ENCODE peak calls at places on chromosomes 5 and 9, in six cellular contexts. Y, P, D, S, A and C are unnamed samples.

GRCh38 chr5:16776611-16777251 is 159.4 kb downstream of the MYO10 start:
- DNase-seq in Y (peak; percentile 22), P (no peak), D (peak; percentile 65), S (no peak), A (no peak), C (no peak)

GRCh38 chr9:72952914-72953313 is at the start of gene ALDH1A1:
- DNase-seq in Y (no peak), P (no peak), D (no peak), S (no peak), A (no peak), C (no peak)

GRCh38 chr5:144004751-144005150 is 165.7 kb downstream of the YIPF5 start:
- DNase-seq in Y (no peak), P (no peak), D (no peak), S (no peak), A (no peak), C (no peak)

GRCh38 chr5:14174235-14174636 is 31.1 kb downstream of the TRIO start:
- DNase-seq in Y (peak; percentile 27), P (no peak), D (no peak), S (no peak), A (no peak), C (no peak)

GRCh38 chr5:101806410-101806809 is 489.7 kb downstream of the SLCO4C1 start:
- DNase-seq in Y (no peak), P (no peak), D (no peak), S (no peak), A (no peak), C (no peak)

GRCh38 chr9:8241201-8241600 is 441.6 kb upstream of the DMAC1 start:
- DNase-seq in Y (no peak), P (no peak), D (no peak), S (no peak), A (no peak), C (no peak)

GRCh38 chr5:135921388-135921787 is 25.7 kb upstream of the IL9 start:
- DNase-seq in Y (no peak), P (no peak), D (peak; percentile 4), S (no peak), A (no peak), C (no peak)

GRCh38 chr9:89675403-89675771 is 70.6 kb downstream of the GADD45G start:
- DNase-seq in Y (no peak), P (no peak), D (no peak), S (no peak), A (no peak), C (no peak)

GRCh38 chr9:35385042-35385441 is 104.9 kb upstream of the RUSC2 start:
- DNase-seq in Y (no peak), P (no peak), D (peak; percentile 77), S (peak; percentile 60), A (no peak), C (no peak)

GRCh38 chr5:161960314-161960713 is 107.3 kb upstream of the GABRG2 start:
- DNase-seq in Y (no peak), P (no peak), D (no peak), S (no peak), A (no peak), C (no peak)

GRCh38 chr9:114856210-114856941 is 50.5 kb upstream of the TNFSF15 start:
- DNase-seq in Y (no peak), P (no peak), D (peak; percentile 97), S (peak; percentile 51), A (no peak), C (no peak)

GRCh38 chr5:90113108-90113507 is 296.4 kb downstream of the CETN3 start:
- DNase-seq in Y (no peak), P (no peak), D (no peak), S (no peak), A (no peak), C (no peak)

GRCh38 chr5:172953776-172954189 is 5.4 kb upstream of the RPL26L1 start:
- DNase-seq in Y (no peak), P (no peak), D (peak; percentile 80), S (peak; percentile 73), A (no peak), C (no peak)